ENCODE peak calls at places on chromosome X, in eight cellular contexts. Z is brain microvascular endothelial cell; X is coronary artery; Q is HepG2; E is left lung; M is CD4-positive, alpha-beta T cell; Y is neural progenitor cell; F is MM.1S. C is an unnamed sample.

GRCh38 chrX:71974916-71975315 is 64.3 kb downstream of the NHSL2 start:
- DNase-seq in Z (no peak), X (no peak), Q (no peak), E (no peak), M (no peak), Y (no peak), F (no peak), C (no peak)

GRCh38 chrX:48025561-48025960 is 18.8 kb downstream of the SPACA5 start:
- DNase-seq in Z (peak; percentile 54), X (peak; percentile 69), Q (peak; percentile 56), E (no peak), M (no peak), Y (peak; percentile 71), F (peak; percentile 58), C (peak; percentile 70)

GRCh38 chrX:134524181-134524580 is 64.2 kb downstream of the HPRT1 start:
- DNase-seq in Z (no peak), X (no peak), Q (no peak), E (no peak), M (no peak), Y (no peak), F (no peak), C (no peak)

GRCh38 chrX:120463241-120463640 is 5.9 kb downstream of the LAMP2 start:
- DNase-seq in Z (no peak), X (no peak), Q (peak; percentile 6), E (no peak), M (no peak), Y (no peak), F (no peak), C (peak; percentile 58)

GRCh38 chrX:87517571-87518141 is at the start of gene KLHL4:
- DNase-seq in Z (peak; percentile 84), X (no peak), Q (no peak), E (no peak), M (no peak), Y (peak; percentile 92), F (peak; percentile 94), C (peak; percentile 3)

GRCh38 chrX:43559643-43560042 is 96.5 kb upstream of the MAOA start:
- DNase-seq in Z (peak; percentile 22), X (peak; percentile 73), Q (peak; percentile 39), E (peak; percentile 33), M (no peak), Y (peak; percentile 77), F (peak; percentile 31), C (peak; percentile 66)

GRCh38 chrX:139930923-139931645 is 1.8 kb downstream of the ATP11C start:
- DNase-seq in Z (no peak), X (no peak), Q (peak; percentile 20), E (peak; percentile 34), M (no peak), Y (peak; percentile 40), F (peak; percentile 22), C (no peak)

GRCh38 chrX:154775611-154776349 is 13.1 kb downstream of the DKC1 start:
- DNase-seq in Z (no peak), X (no peak), Q (no peak), E (no peak), M (no peak), Y (no peak), F (peak; percentile 19), C (peak; percentile 12)

GRCh38 chrX:75038925-75039324 is 113.7 kb upstream of the NEXMIF start:
- DNase-seq in Z (peak; percentile 1), X (no peak), Q (peak; percentile 10), E (no peak), M (no peak), Y (peak; percentile 2), F (no peak), C (peak; percentile 46)

GRCh38 chrX:149881081-149881711 is at the start of gene MAGEA8:
- DNase-seq in Z (no peak), X (no peak), Q (no peak), E (no peak), M (no peak), Y (peak; percentile 8), F (no peak), C (peak; percentile 2)

GRCh38 chrX:19758536-19758935 is 128.9 kb downstream of the SH3KBP1 start:
- DNase-seq in Z (no peak), X (no peak), Q (peak; percentile 26), E (no peak), M (no peak), Y (no peak), F (no peak), C (no peak)

GRCh38 chrX:39755152-39756032 is 342.4 kb downstream of the BCOR start:
- DNase-seq in Z (peak; percentile 93), X (peak; percentile 95), Q (peak; percentile 63), E (peak; percentile 75), M (no peak), Y (peak; percentile 68), F (no peak), C (peak; percentile 85)

GRCh38 chrX:336227-336626 is 17.6 kb upstream of the GTPBP6 start:
- DNase-seq in Z (no peak), X (no peak), Q (no peak), E (peak; percentile 9), M (no peak), Y (no peak), F (no peak), C (no peak)

GRCh38 chrX:81791086-81791485 is 589.2 kb downstream of the SH3BGRL start:
- DNase-seq in Z (no peak), X (no peak), Q (no peak), E (no peak), M (no peak), Y (no peak), F (no peak), C (no peak)

GRCh38 chrX:50769389-50770063 is 44.5 kb downstream of the SHROOM4 start:
- DNase-seq in Z (no peak), X (no peak), Q (no peak), E (peak; percentile 44), M (no peak), Y (no peak), F (no peak), C (peak; percentile 75)

GRCh38 chrX:155997436-155997835 is at the start of gene IL9R:
- DNase-seq in Z (no peak), X (no peak), Q (no peak), E (no peak), M (peak; percentile 7), Y (no peak), F (peak; percentile 6), C (no peak)

GRCh38 chrX:21974011-21974385 is 33.5 kb downstream of the SMS start:
- DNase-seq in Z (no peak), X (no peak), Q (no peak), E (no peak), M (no peak), Y (no peak), F (no peak), C (no peak)

GRCh38 chrX:148915474-148915873 is 415.1 kb downstream of the AFF2 start:
- DNase-seq in Z (no peak), X (no peak), Q (no peak), E (no peak), M (no peak), Y (no peak), F (no peak), C (no peak)

GRCh38 chrX:23699636-23700194 is 32.4 kb downstream of the PRDX4 start:
- DNase-seq in Z (no peak), X (no peak), Q (no peak), E (no peak), M (no peak), Y (peak; percentile 10), F (no peak), C (no peak)

GRCh38 chrX:70346671-70347070 is 56.8 kb downstream of the KIF4A start:
- DNase-seq in Z (no peak), X (no peak), Q (no peak), E (no peak), M (no peak), Y (no peak), F (no peak), C (no peak)
- H3K27ac ChIP-seq in Z (no peak overlapping the region), X (no peak overlapping the region), Q (no peak overlapping the region), E (no peak overlapping the region), M (no peak overlapping the region), Y (no peak overlapping the region), F (no peak overlapping the region), C (no peak overlapping the region)

DNA sequence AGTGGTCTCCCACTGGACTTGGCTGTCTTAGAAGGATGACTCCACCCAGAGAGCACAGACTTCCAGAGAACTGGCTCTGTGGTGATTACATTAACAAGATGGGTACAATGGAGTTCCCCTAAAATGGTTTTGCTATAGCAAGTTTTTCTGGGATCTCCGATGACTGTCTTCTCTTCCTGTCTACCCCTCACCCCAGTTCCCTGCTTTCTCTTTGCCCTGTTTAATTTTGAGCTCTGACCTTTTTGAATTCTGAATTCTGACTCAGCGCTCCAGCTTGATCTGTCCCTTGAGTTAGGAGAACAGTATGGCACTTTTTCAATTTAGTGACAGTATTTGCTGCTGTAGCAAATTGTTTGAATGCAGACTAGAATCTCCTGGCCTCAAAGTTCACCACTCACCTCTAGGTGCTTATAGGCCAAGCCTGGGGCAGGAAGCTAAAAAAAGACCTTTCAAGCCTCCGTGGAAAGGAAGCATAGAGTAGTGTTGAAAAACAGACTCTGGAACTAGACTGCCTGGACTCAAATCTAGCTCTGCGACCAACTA is 7.0 kb downstream of the MSN start:
- DNase-seq in Z (no peak), X (no peak), Q (no peak), E (no peak), M (no peak), Y (no peak), F (peak; percentile 56), C (no peak)
- H3K27ac ChIP-seq in Z (peak overlapping the region; percentile 37), X (peak overlapping the region; percentile 84), Q (no peak overlapping the region), E (peak overlapping the region; percentile 93), M (peak overlapping the region; percentile 50), Y (no peak overlapping the region), F (peak overlapping the region; percentile 36), C (peak overlapping the region; percentile 42)

DNA sequence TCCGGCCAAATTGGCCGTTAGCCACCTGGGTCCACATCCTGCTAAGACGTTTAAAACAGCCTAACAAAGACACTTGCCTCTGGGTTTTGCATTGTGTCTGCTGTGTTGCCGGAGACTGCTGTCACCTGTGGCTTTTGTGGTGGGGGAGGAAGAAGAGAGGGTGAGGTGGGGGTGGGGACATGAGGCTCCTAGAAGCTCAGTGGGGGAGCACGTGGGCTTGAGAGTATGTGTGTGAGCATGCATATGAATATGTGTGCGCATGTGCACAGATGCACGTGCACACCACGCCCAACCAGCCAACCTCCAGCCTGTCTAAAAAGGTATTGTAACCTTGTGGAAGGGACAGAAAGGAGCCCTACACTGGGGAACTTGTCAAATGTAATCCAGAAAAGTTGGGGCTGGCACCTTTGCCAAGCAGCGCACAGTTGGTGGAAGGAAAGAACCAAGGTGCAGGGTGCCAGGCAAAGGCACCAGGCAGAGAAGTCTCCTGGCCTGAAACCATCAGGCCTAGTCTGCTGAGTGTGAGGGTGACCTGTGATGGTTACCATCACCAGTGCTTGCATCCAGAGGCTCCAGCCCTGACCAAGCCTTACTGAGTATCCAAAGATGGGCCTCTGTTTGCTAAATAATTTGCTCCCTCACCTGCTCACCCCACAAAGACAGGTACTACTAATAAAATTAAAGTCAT is 10.1 kb upstream of the SASH3 start:
- DNase-seq in Z (no peak), X (no peak), Q (no peak), E (no peak), M (peak; percentile 60), Y (peak; percentile 11), F (peak; percentile 98), C (no peak)
- H3K27ac ChIP-seq in Z (no peak overlapping the region), X (no peak overlapping the region), Q (no peak overlapping the region), E (no peak overlapping the region), M (peak overlapping the region; percentile 69), Y (no peak overlapping the region), F (peak overlapping the region; percentile 95), C (no peak overlapping the region)

DNA sequence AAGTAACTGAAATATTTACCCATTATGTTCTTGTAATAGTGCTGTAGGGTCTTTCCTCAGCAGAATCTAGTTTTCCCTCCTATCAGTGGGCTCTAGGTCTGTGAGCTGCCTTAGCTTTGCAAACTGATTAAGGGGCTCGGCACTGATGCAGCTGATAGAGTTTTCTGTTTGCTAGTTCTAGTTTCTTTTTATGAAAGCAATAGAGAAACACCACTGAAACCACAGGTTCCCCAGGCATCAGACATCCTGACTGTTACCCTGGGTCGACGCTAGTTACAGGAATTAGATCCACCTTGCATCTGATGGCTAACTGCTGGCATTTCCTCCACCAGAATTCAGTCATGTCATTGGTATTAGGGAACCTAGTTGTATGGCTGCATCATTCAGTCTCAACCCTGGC is 225.0 kb upstream of the VCX start:
- DNase-seq in Z (no peak), X (no peak), Q (no peak), E (no peak), M (no peak), Y (no peak), F (peak; percentile 75), C (no peak)
- H3K27ac ChIP-seq in Z (no peak overlapping the region), X (no peak overlapping the region), Q (no peak overlapping the region), E (no peak overlapping the region), M (no peak overlapping the region), Y (no peak overlapping the region), F (peak overlapping the region; percentile 46), C (no peak overlapping the region)

C was measured in A673.